ENCODE peak calls at places on chromosome 18, in eight cellular contexts. U is hepatocyte, L is NB4, C is BJ, Q is HCT116, E is tibial artery, P is adrenal gland, J is A549. A is an unnamed sample.

GRCh38 chr18:45402485-45403056 is 212.7 kb upstream of the SLC14A2 start:
- DNase-seq in U (no peak), L (no peak), C (peak; percentile 52), Q (no peak), E (no peak), P (no peak), J (no peak), A (no peak)

GRCh38 chr18:79512461-79513380 is 117.0 kb downstream of the NFATC1 start:
- DNase-seq in U (no peak), L (no peak), C (no peak), Q (no peak), E (peak; percentile 57), P (peak; percentile 10), J (no peak), A (peak; percentile 70)

GRCh38 chr18:26435415-26436095 is 112.8 kb downstream of the KCTD1 start:
- DNase-seq in U (no peak), L (no peak), C (no peak), Q (no peak), E (no peak), P (no peak), J (no peak), A (no peak)

GRCh38 chr18:8791171-8791651 is 85.9 kb downstream of the MTCL1 start:
- DNase-seq in U (no peak), L (no peak), C (no peak), Q (no peak), E (no peak), P (no peak), J (no peak), A (no peak)

GRCh38 chr18:44048846-44049245 is 631.8 kb upstream of the SETBP1 start:
- DNase-seq in U (no peak), L (no peak), C (no peak), Q (no peak), E (no peak), P (no peak), J (no peak), A (no peak)

GRCh38 chr18:3492721-3493120 is 42.7 kb downstream of the TGIF1 start:
- DNase-seq in U (no peak), L (no peak), C (no peak), Q (no peak), E (no peak), P (no peak), J (no peak), A (no peak)

GRCh38 chr18:65852273-65852672 is 101.5 kb downstream of the CDH7 start:
- DNase-seq in U (no peak), L (no peak), C (no peak), Q (no peak), E (no peak), P (no peak), J (no peak), A (no peak)

GRCh38 chr18:41872206-41872605 is 82.8 kb upstream of the PIK3C3 start:
- DNase-seq in U (no peak), L (no peak), C (no peak), Q (no peak), E (no peak), P (no peak), J (no peak), A (no peak)

GRCh38 chr18:36066001-36066400 is 1.4 kb downstream of the RPRD1A start:
- DNase-seq in U (no peak), L (no peak), C (no peak), Q (no peak), E (no peak), P (no peak), J (no peak), A (no peak)

GRCh38 chr18:60319129-60319528 is 53.4 kb downstream of the MC4R start:
- DNase-seq in U (no peak), L (no peak), C (no peak), Q (no peak), E (no peak), P (no peak), J (no peak), A (no peak)

GRCh38 chr18:6363216-6363615 is 51.5 kb downstream of the L3MBTL4 start:
- DNase-seq in U (no peak), L (no peak), C (no peak), Q (no peak), E (no peak), P (no peak), J (no peak), A (no peak)

GRCh38 chr18:9055185-9055584 is 47.3 kb upstream of the NDUFV2 start:
- DNase-seq in U (no peak), L (peak; percentile 69), C (peak; percentile 74), Q (peak; percentile 40), E (no peak), P (no peak), J (peak; percentile 13), A (no peak)

GRCh38 chr18:58268849-58269248 is 224.8 kb downstream of the NEDD4L start:
- DNase-seq in U (peak; percentile 52), L (no peak), C (no peak), Q (peak; percentile 75), E (no peak), P (peak; percentile 43), J (peak; percentile 12), A (peak; percentile 35)

GRCh38 chr18:59927246-59927825 is 27.5 kb downstream of the PMAIP1 start:
- DNase-seq in U (no peak), L (no peak), C (no peak), Q (no peak), E (no peak), P (no peak), J (no peak), A (no peak)

GRCh38 chr18:78979058-78979680 is 449 bp upstream of the SALL3 start:
- DNase-seq in U (no peak), L (no peak), C (no peak), Q (no peak), E (no peak), P (no peak), J (no peak), A (peak; percentile 61)

GRCh38 chr18:23828426-23828825 is 139.2 kb downstream of the LAMA3 start:
- DNase-seq in U (peak; percentile 62), L (peak; percentile 83), C (no peak), Q (peak; percentile 67), E (no peak), P (no peak), J (peak; percentile 34), A (no peak)

GRCh38 chr18:21439453-21439852 is 161.1 kb downstream of the ESCO1 start:
- DNase-seq in U (peak; percentile 47), L (no peak), C (peak; percentile 97), Q (no peak), E (no peak), P (no peak), J (no peak), A (no peak)

GRCh38 chr18:28151434-28151833 is 25.5 kb downstream of the CDH2 start:
- DNase-seq in U (no peak), L (no peak), C (no peak), Q (no peak), E (no peak), P (no peak), J (no peak), A (no peak)

GRCh38 chr18:44743626-44744025 is 62.9 kb downstream of the SETBP1 start:
- DNase-seq in U (no peak), L (no peak), C (no peak), Q (no peak), E (no peak), P (no peak), J (no peak), A (no peak)

GRCh38 chr18:57973889-57974288 is 70.1 kb upstream of the NEDD4L start:
- DNase-seq in U (no peak), L (no peak), C (no peak), Q (no peak), E (no peak), P (no peak), J (no peak), A (no peak)

GRCh38 chr18:10757349-10757748 is 231.5 kb downstream of the NAPG start:
- DNase-seq in U (no peak), L (no peak), C (no peak), Q (no peak), E (no peak), P (no peak), J (no peak), A (no peak)

GRCh38 chr18:67425724-67426123 is 90.8 kb downstream of the DSEL start:
- DNase-seq in U (peak; percentile 26), L (no peak), C (peak; percentile 76), Q (no peak), E (no peak), P (no peak), J (peak; percentile 2), A (no peak)

GRCh38 chr18:37985126-37985525 is 419.5 kb upstream of the CELF4 start:
- DNase-seq in U (no peak), L (no peak), C (no peak), Q (no peak), E (no peak), P (no peak), J (no peak), A (no peak)

GRCh38 chr18:67428805-67429204 is 87.7 kb downstream of the DSEL start:
- DNase-seq in U (peak; percentile 5), L (no peak), C (peak; percentile 49), Q (no peak), E (no peak), P (no peak), J (no peak), A (no peak)

GRCh38 chr18:45156941-45157340 is 458.3 kb upstream of the SLC14A2 start:
- DNase-seq in U (no peak), L (no peak), C (no peak), Q (no peak), E (no peak), P (no peak), J (no peak), A (no peak)

GRCh38 chr18:77133051-77133919 is 702 bp upstream of the MBP start:
- DNase-seq in U (peak; percentile 72), L (peak; percentile 87), C (no peak), Q (no peak), E (no peak), P (no peak), J (no peak), A (no peak)
- H3K4me3 ChIP-seq in U (peak overlapping the region; percentile 92), L (peak overlapping the region; percentile 93), C (no peak overlapping the region), Q (peak overlapping the region; percentile 71), E (peak overlapping the region; percentile 69), P (peak overlapping the region; percentile 8), J (peak overlapping the region; percentile 62), A (peak overlapping the region; percentile 90)

GRCh38 chr18:75208055-75208835 is 694 bp downstream of the PTGR3 start:
- DNase-seq in U (peak; percentile 71), L (peak; percentile 75), C (no peak), Q (no peak), E (peak; percentile 75), P (peak; percentile 57), J (no peak), A (peak; percentile 53)
- TF ChIP-seq CTCF in U (no peak), L (no peak), C (no peak), Q (no peak), E (no peak), P (peak; percentile 10), J (no peak), A (no peak)

DNA sequence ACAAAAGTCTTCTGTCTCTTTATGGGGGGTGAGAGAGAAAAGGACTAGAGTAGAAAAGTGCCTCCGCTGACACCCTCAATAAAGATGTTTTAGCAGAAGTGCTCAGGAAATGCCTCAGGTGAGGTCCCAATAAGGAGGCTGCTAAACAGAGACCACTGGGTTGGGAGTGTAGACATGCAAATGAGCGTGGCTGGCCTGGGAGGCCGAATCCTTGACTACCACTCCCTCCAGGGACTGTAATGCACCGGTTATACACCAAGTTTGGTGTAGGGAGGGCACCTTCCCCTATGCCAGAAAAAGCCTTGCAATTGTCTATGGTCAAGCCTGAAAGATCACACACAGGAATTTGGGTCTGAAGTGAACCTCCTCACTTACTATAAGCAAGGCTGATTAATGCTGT is 1.8 kb downstream of the TMX3 start:
- DNase-seq in U (no peak), L (no peak), C (no peak), Q (no peak), E (no peak), P (no peak), J (no peak), A (no peak)
- H3K4me3 ChIP-seq in U (no peak overlapping the region), L (peak overlapping the region; percentile 97), C (no peak overlapping the region), Q (no peak overlapping the region), E (no peak overlapping the region), P (no peak overlapping the region), J (no peak overlapping the region), A (no peak overlapping the region)

GRCh38 chr18:34595673-34596072 is 114.4 kb upstream of the DTNA start:
- DNase-seq in U (peak; percentile 38), L (peak; percentile 13), C (no peak), Q (peak; percentile 28), E (no peak), P (no peak), J (no peak), A (no peak)
- TF ChIP-seq CTCF in U (peak; percentile 41), L (no peak), C (peak; percentile 47), Q (peak; percentile 41), E (no peak), P (peak; percentile 43), J (peak; percentile 8), A (no peak)